ENCODE peak calls at places on chromosomes 5 and 9, in four cellular contexts. One of them, this sample, is unnamed.

GRCh38 chr5:120874463-120874862 is 410.4 kb downstream of the PRR16 start:
- DNase-seq in HuH-7: no peak
- DNase-seq in mammary epithelial cell: no peak
- DNase-seq in CD4-positive, alpha-beta T cell: no peak
- DNase-seq in this sample: no peak

GRCh38 chr5:8993031-8993430 is 552.8 kb downstream of the SEMA5A start:
- DNase-seq in HuH-7: no peak
- DNase-seq in mammary epithelial cell: peak
- DNase-seq in CD4-positive, alpha-beta T cell: no peak
- DNase-seq in this sample: no peak

GRCh38 chr5:178119915-178120660 is 6.8 kb downstream of the N4BP3 start:
- DNase-seq in HuH-7: no peak
- DNase-seq in mammary epithelial cell: no peak
- DNase-seq in CD4-positive, alpha-beta T cell: no peak
- DNase-seq in this sample: no peak

GRCh38 chr9:121573717-121574485 is 74.3 kb upstream of the GGTA1 start:
- DNase-seq in HuH-7: no peak
- DNase-seq in mammary epithelial cell: no peak
- DNase-seq in CD4-positive, alpha-beta T cell: no peak
- DNase-seq in this sample: no peak

GRCh38 chr5:141050622-141051525 is at the start of gene PCDHB1:
- DNase-seq in HuH-7: no peak
- DNase-seq in mammary epithelial cell: peak
- DNase-seq in CD4-positive, alpha-beta T cell: no peak
- DNase-seq in this sample: no peak

GRCh38 chr9:124399323-124399962 is 15.8 kb downstream of the PSMB7 start:
- DNase-seq in HuH-7: no peak
- DNase-seq in mammary epithelial cell: peak
- DNase-seq in CD4-positive, alpha-beta T cell: no peak
- DNase-seq in this sample: no peak

GRCh38 chr9:75996726-75997125 is 106.3 kb downstream of the PCSK5 start:
- DNase-seq in HuH-7: no peak
- DNase-seq in mammary epithelial cell: peak
- DNase-seq in CD4-positive, alpha-beta T cell: no peak
- DNase-seq in this sample: no peak

GRCh38 chr9:124284237-124284831 is 26.6 kb downstream of the NEK6 start:
- DNase-seq in HuH-7: peak
- DNase-seq in mammary epithelial cell: no peak
- DNase-seq in CD4-positive, alpha-beta T cell: no peak
- DNase-seq in this sample: no peak

GRCh38 chr9:105413486-105414068 is 34.3 kb upstream of the FSD1L start:
- DNase-seq in HuH-7: peak
- DNase-seq in mammary epithelial cell: peak
- DNase-seq in CD4-positive, alpha-beta T cell: no peak
- DNase-seq in this sample: no peak

GRCh38 chr9:82553654-82554366 is 509.1 kb downstream of the RASEF start:
- DNase-seq in HuH-7: no peak
- DNase-seq in mammary epithelial cell: peak
- DNase-seq in CD4-positive, alpha-beta T cell: no peak
- DNase-seq in this sample: no peak

GRCh38 chr5:53779541-53779981 is 219.1 kb downstream of the NDUFS4 start:
- DNase-seq in HuH-7: no peak
- DNase-seq in mammary epithelial cell: peak
- DNase-seq in CD4-positive, alpha-beta T cell: no peak
- DNase-seq in this sample: no peak

GRCh38 chr9:136576269-136576626 is 30.4 kb upstream of the NOTCH1 start:
- DNase-seq in HuH-7: no peak
- DNase-seq in mammary epithelial cell: peak
- DNase-seq in CD4-positive, alpha-beta T cell: no peak
- DNase-seq in this sample: no peak

GRCh38 chr9:99851028-99851822 is 29.5 kb downstream of the NR4A3 start:
- DNase-seq in HuH-7: no peak
- DNase-seq in mammary epithelial cell: no peak
- DNase-seq in CD4-positive, alpha-beta T cell: no peak
- DNase-seq in this sample: no peak

GRCh38 chr5:158824167-158824882 is 275.4 kb downstream of the EBF1 start:
- DNase-seq in HuH-7: no peak
- DNase-seq in mammary epithelial cell: no peak
- DNase-seq in CD4-positive, alpha-beta T cell: no peak
- DNase-seq in this sample: no peak

GRCh38 chr9:116318463-116319271 is 165.1 kb downstream of the PAPPA start:
- DNase-seq in HuH-7: no peak
- DNase-seq in mammary epithelial cell: no peak
- DNase-seq in CD4-positive, alpha-beta T cell: no peak
- DNase-seq in this sample: no peak

GRCh38 chr5:40089269-40089668 is 590.4 kb upstream of the PTGER4 start:
- DNase-seq in HuH-7: no peak
- DNase-seq in mammary epithelial cell: peak
- DNase-seq in CD4-positive, alpha-beta T cell: no peak
- DNase-seq in this sample: no peak

GRCh38 chr9:98973546-98973921 is 29.8 kb downstream of the COL15A1 start:
- DNase-seq in HuH-7: no peak
- DNase-seq in mammary epithelial cell: no peak
- DNase-seq in CD4-positive, alpha-beta T cell: no peak
- DNase-seq in this sample: no peak

GRCh38 chr9:83475741-83476140 is 62.5 kb downstream of the FRMD3 start:
- DNase-seq in HuH-7: no peak
- DNase-seq in mammary epithelial cell: no peak
- DNase-seq in CD4-positive, alpha-beta T cell: no peak
- DNase-seq in this sample: no peak

GRCh38 chr5:179301796-179302195 is 43.5 kb downstream of the ADAMTS2 start:
- DNase-seq in HuH-7: no peak
- DNase-seq in mammary epithelial cell: no peak
- DNase-seq in CD4-positive, alpha-beta T cell: no peak
- DNase-seq in this sample: no peak

GRCh38 chr5:68289576-68289975 is 74.0 kb downstream of the PIK3R1 start:
- DNase-seq in HuH-7: no peak
- DNase-seq in mammary epithelial cell: no peak
- DNase-seq in CD4-positive, alpha-beta T cell: no peak
- DNase-seq in this sample: no peak

GRCh38 chr5:102865510-102866314 is 110.6 kb downstream of the PAM start:
- DNase-seq in HuH-7: peak
- DNase-seq in mammary epithelial cell: peak
- DNase-seq in CD4-positive, alpha-beta T cell: no peak
- DNase-seq in this sample: peak

GRCh38 chr9:35920004-35920658 is 10.8 kb downstream of the SPAAR start:
- DNase-seq in HuH-7: no peak
- DNase-seq in mammary epithelial cell: no peak
- DNase-seq in CD4-positive, alpha-beta T cell: no peak
- DNase-seq in this sample: no peak

GRCh38 chr9:95018099-95018927 is 291.8 kb downstream of the AOPEP start:
- DNase-seq in HuH-7: no peak
- DNase-seq in mammary epithelial cell: peak
- DNase-seq in CD4-positive, alpha-beta T cell: no peak
- DNase-seq in this sample: peak

GRCh38 chr9:78167356-78167755 is 68.5 kb upstream of the CEP78 start:
- DNase-seq in HuH-7: peak
- DNase-seq in mammary epithelial cell: peak
- DNase-seq in CD4-positive, alpha-beta T cell: no peak
- DNase-seq in this sample: no peak

GRCh38 chr5:141338538-141339306 is at the start of gene PCDHGA2:
- DNase-seq in HuH-7: peak
- DNase-seq in mammary epithelial cell: peak
- DNase-seq in CD4-positive, alpha-beta T cell: no peak
- DNase-seq in this sample: no peak

GRCh38 chr5:125056641-125057345 is 310.4 kb upstream of the ZNF608 start:
- DNase-seq in HuH-7: no peak
- DNase-seq in mammary epithelial cell: peak
- DNase-seq in CD4-positive, alpha-beta T cell: no peak
- DNase-seq in this sample: no peak

GRCh38 chr5:8865686-8866374 is 680.0 kb downstream of the SEMA5A start:
- DNase-seq in HuH-7: no peak
- DNase-seq in mammary epithelial cell: no peak
- DNase-seq in CD4-positive, alpha-beta T cell: no peak
- DNase-seq in this sample: no peak

GRCh38 chr9:29796291-29796952 is 2223.1 kb upstream of the C9orf72 start:
- DNase-seq in HuH-7: no peak
- DNase-seq in mammary epithelial cell: no peak
- DNase-seq in CD4-positive, alpha-beta T cell: no peak
- DNase-seq in this sample: no peak

GRCh38 chr5:112594060-112594850 is 143.4 kb upstream of the APC start:
- DNase-seq in HuH-7: no peak
- DNase-seq in mammary epithelial cell: peak
- DNase-seq in CD4-positive, alpha-beta T cell: no peak
- DNase-seq in this sample: no peak

GRCh38 chr9:92668746-92669526 is 995 bp downstream of the IPPK start:
- DNase-seq in HuH-7: peak
- DNase-seq in mammary epithelial cell: peak
- DNase-seq in CD4-positive, alpha-beta T cell: no peak
- DNase-seq in this sample: no peak

GRCh38 chr5:64836786-64837185 is 68.1 kb downstream of the CWC27 start:
- DNase-seq in HuH-7: no peak
- DNase-seq in mammary epithelial cell: no peak
- DNase-seq in CD4-positive, alpha-beta T cell: no peak
- DNase-seq in this sample: no peak

GRCh38 chr9:18798106-18798505 is 234.9 kb downstream of the SAXO1 start:
- DNase-seq in HuH-7: no peak
- DNase-seq in mammary epithelial cell: no peak
- DNase-seq in CD4-positive, alpha-beta T cell: no peak
- DNase-seq in this sample: no peak

GRCh38 chr9:126489604-126490593 is 123.8 kb upstream of the LMX1B start:
- DNase-seq in HuH-7: no peak
- DNase-seq in mammary epithelial cell: no peak
- DNase-seq in CD4-positive, alpha-beta T cell: no peak
- DNase-seq in this sample: no peak

GRCh38 chr5:95686661-95687060 is 3.9 kb upstream of the SPATA9 start:
- DNase-seq in HuH-7: no peak
- DNase-seq in mammary epithelial cell: no peak
- DNase-seq in CD4-positive, alpha-beta T cell: no peak
- DNase-seq in this sample: no peak

This sample was measured in GDM1.